ENCODE peak calls at places on chromosomes 5 and 9, in five cellular contexts. One of them, this sample, is unnamed.

GRCh38 chr5:133393776-133394476 is 218.4 kb downstream of the FSTL4 start:
- DNase-seq in HL-60: no peak
- DNase-seq in upper lobe of right lung: no peak
- DNase-seq in HFF-Myc: no peak
- DNase-seq in endodermal cell: no peak
- DNase-seq in this sample: no peak

GRCh38 chr9:136119259-136120118 is 814 bp upstream of the TMEM250 start:
- DNase-seq in HL-60: peak; percentile 56
- DNase-seq in upper lobe of right lung: no peak
- DNase-seq in HFF-Myc: no peak
- DNase-seq in endodermal cell: peak; percentile 88
- DNase-seq in this sample: no peak

GRCh38 chr9:114538241-114538640 is 33.0 kb upstream of the WHRN start:
- DNase-seq in HL-60: peak; percentile 44
- DNase-seq in upper lobe of right lung: no peak
- DNase-seq in HFF-Myc: no peak
- DNase-seq in endodermal cell: peak; percentile 86
- DNase-seq in this sample: no peak

GRCh38 chr5:136199408-136199807 is 6.4 kb upstream of the SMIM32 start:
- DNase-seq in HL-60: no peak
- DNase-seq in upper lobe of right lung: peak; percentile 27
- DNase-seq in HFF-Myc: no peak
- DNase-seq in endodermal cell: peak; percentile 59
- DNase-seq in this sample: no peak

GRCh38 chr5:110439280-110439679 is 287.2 kb downstream of the TMEM232 start:
- DNase-seq in HL-60: no peak
- DNase-seq in upper lobe of right lung: no peak
- DNase-seq in HFF-Myc: no peak
- DNase-seq in endodermal cell: no peak
- DNase-seq in this sample: no peak

GRCh38 chr5:121693864-121694263 is 157.8 kb upstream of the FTMT start:
- DNase-seq in HL-60: no peak
- DNase-seq in upper lobe of right lung: no peak
- DNase-seq in HFF-Myc: no peak
- DNase-seq in endodermal cell: peak; percentile 55
- DNase-seq in this sample: no peak

GRCh38 chr5:141875795-141876627 is 2.2 kb downstream of the PCDH1 start:
- DNase-seq in HL-60: no peak
- DNase-seq in upper lobe of right lung: peak; percentile 84
- DNase-seq in HFF-Myc: no peak
- DNase-seq in endodermal cell: peak; percentile 86
- DNase-seq in this sample: no peak

GRCh38 chr9:38141751-38142150 is 72.7 kb upstream of the SHB start:
- DNase-seq in HL-60: no peak
- DNase-seq in upper lobe of right lung: peak; percentile 6
- DNase-seq in HFF-Myc: peak; percentile 44
- DNase-seq in endodermal cell: peak; percentile 20
- DNase-seq in this sample: peak; percentile 64

GRCh38 chr5:127875235-127876021 is 172.2 kb downstream of the CCDC192 start:
- DNase-seq in HL-60: no peak
- DNase-seq in upper lobe of right lung: no peak
- DNase-seq in HFF-Myc: peak; percentile 47
- DNase-seq in endodermal cell: peak; percentile 83
- DNase-seq in this sample: no peak

GRCh38 chr9:69874301-69875060 is 53.9 kb downstream of the CFAP95 start:
- DNase-seq in HL-60: no peak
- DNase-seq in upper lobe of right lung: no peak
- DNase-seq in HFF-Myc: no peak
- DNase-seq in endodermal cell: no peak
- DNase-seq in this sample: peak; percentile 23

GRCh38 chr5:176737001-176737745 is 73.2 kb upstream of the UNC5A start:
- DNase-seq in HL-60: no peak
- DNase-seq in upper lobe of right lung: peak; percentile 26
- DNase-seq in HFF-Myc: no peak
- DNase-seq in endodermal cell: peak; percentile 48
- DNase-seq in this sample: no peak

GRCh38 chr5:89729623-89730390 is 679.7 kb downstream of the CETN3 start:
- DNase-seq in HL-60: no peak
- DNase-seq in upper lobe of right lung: no peak
- DNase-seq in HFF-Myc: no peak
- DNase-seq in endodermal cell: no peak
- DNase-seq in this sample: no peak

GRCh38 chr5:8184455-8185063 is 315.6 kb downstream of the MTRR start:
- DNase-seq in HL-60: no peak
- DNase-seq in upper lobe of right lung: peak; percentile 66
- DNase-seq in HFF-Myc: peak; percentile 11
- DNase-seq in endodermal cell: peak; percentile 93
- DNase-seq in this sample: no peak

GRCh38 chr9:108136646-108137045 is 647.1 kb upstream of the KLF4 start:
- DNase-seq in HL-60: no peak
- DNase-seq in upper lobe of right lung: no peak
- DNase-seq in HFF-Myc: no peak
- DNase-seq in endodermal cell: no peak
- DNase-seq in this sample: no peak

GRCh38 chr5:178334856-178335255 is 102.3 kb upstream of the PHYKPL start:
- DNase-seq in HL-60: no peak
- DNase-seq in upper lobe of right lung: peak; percentile 72
- DNase-seq in HFF-Myc: no peak
- DNase-seq in endodermal cell: no peak
- DNase-seq in this sample: no peak

GRCh38 chr9:129037767-129038098 is 1.3 kb downstream of the MIGA2 start:
- DNase-seq in HL-60: no peak
- DNase-seq in upper lobe of right lung: no peak
- DNase-seq in HFF-Myc: no peak
- DNase-seq in endodermal cell: no peak
- DNase-seq in this sample: no peak

GRCh38 chr9:85600675-85601263 is 141.0 kb downstream of the AGTPBP1 start:
- DNase-seq in HL-60: no peak
- DNase-seq in upper lobe of right lung: no peak
- DNase-seq in HFF-Myc: no peak
- DNase-seq in endodermal cell: peak; percentile 72
- DNase-seq in this sample: no peak

GRCh38 chr9:70479880-70480291 is 65.4 kb upstream of the KLF9 start:
- DNase-seq in HL-60: no peak
- DNase-seq in upper lobe of right lung: no peak
- DNase-seq in HFF-Myc: no peak
- DNase-seq in endodermal cell: peak; percentile 70
- DNase-seq in this sample: no peak

GRCh38 chr5:140973550-140973949 is 7.3 kb downstream of the PCDHAC2 start:
- DNase-seq in HL-60: no peak
- DNase-seq in upper lobe of right lung: no peak
- DNase-seq in HFF-Myc: no peak
- DNase-seq in endodermal cell: no peak
- DNase-seq in this sample: no peak

GRCh38 chr9:72211047-72211446 is 61.8 kb downstream of the GDA start:
- DNase-seq in HL-60: no peak
- DNase-seq in upper lobe of right lung: no peak
- DNase-seq in HFF-Myc: no peak
- DNase-seq in endodermal cell: no peak
- DNase-seq in this sample: no peak

GRCh38 chr5:91145233-91145620 is 237.9 kb downstream of the ARRDC3 start:
- DNase-seq in HL-60: no peak
- DNase-seq in upper lobe of right lung: no peak
- DNase-seq in HFF-Myc: no peak
- DNase-seq in endodermal cell: no peak
- DNase-seq in this sample: no peak

GRCh38 chr5:142143878-142144277 is 35.3 kb downstream of the NDFIP1 start:
- DNase-seq in HL-60: no peak
- DNase-seq in upper lobe of right lung: no peak
- DNase-seq in HFF-Myc: no peak
- DNase-seq in endodermal cell: no peak
- DNase-seq in this sample: no peak

GRCh38 chr9:34328500-34328982 is 527 bp downstream of the KIF24 start:
- DNase-seq in HL-60: no peak
- DNase-seq in upper lobe of right lung: no peak
- DNase-seq in HFF-Myc: no peak
- DNase-seq in endodermal cell: no peak
- DNase-seq in this sample: no peak

GRCh38 chr5:1753490-1753889 is 46.1 kb downstream of the MRPL36 start:
- DNase-seq in HL-60: no peak
- DNase-seq in upper lobe of right lung: peak; percentile 20
- DNase-seq in HFF-Myc: no peak
- DNase-seq in endodermal cell: peak; percentile 22
- DNase-seq in this sample: no peak

GRCh38 chr5:55852503-55852902 is 1.3 kb downstream of the IL31RA start:
- DNase-seq in HL-60: no peak
- DNase-seq in upper lobe of right lung: no peak
- DNase-seq in HFF-Myc: no peak
- DNase-seq in endodermal cell: no peak
- DNase-seq in this sample: no peak

GRCh38 chr9:5425006-5425628 is 12.6 kb downstream of the PLGRKT start:
- DNase-seq in HL-60: no peak
- DNase-seq in upper lobe of right lung: no peak
- DNase-seq in HFF-Myc: peak; percentile 12
- DNase-seq in endodermal cell: no peak
- DNase-seq in this sample: no peak

GRCh38 chr5:120985526-120985925 is 521.4 kb downstream of the PRR16 start:
- DNase-seq in HL-60: no peak
- DNase-seq in upper lobe of right lung: no peak
- DNase-seq in HFF-Myc: no peak
- DNase-seq in endodermal cell: no peak
- DNase-seq in this sample: no peak

GRCh38 chr5:125659316-125660071 is 763.7 kb upstream of the GRAMD2B start:
- DNase-seq in HL-60: no peak
- DNase-seq in upper lobe of right lung: no peak
- DNase-seq in HFF-Myc: no peak
- DNase-seq in endodermal cell: no peak
- DNase-seq in this sample: no peak

GRCh38 chr5:136242136-136242535 is 49.2 kb upstream of the SMIM32 start:
- DNase-seq in HL-60: no peak
- DNase-seq in upper lobe of right lung: no peak
- DNase-seq in HFF-Myc: no peak
- DNase-seq in endodermal cell: no peak
- DNase-seq in this sample: no peak

GRCh38 chr5:165423697-165424299 is 1918.4 kb downstream of the MAT2B start:
- DNase-seq in HL-60: no peak
- DNase-seq in upper lobe of right lung: no peak
- DNase-seq in HFF-Myc: no peak
- DNase-seq in endodermal cell: no peak
- DNase-seq in this sample: no peak

GRCh38 chr5:73132759-73133158 is 12.4 kb downstream of the TMEM171 start:
- DNase-seq in HL-60: no peak
- DNase-seq in upper lobe of right lung: no peak
- DNase-seq in HFF-Myc: no peak
- DNase-seq in endodermal cell: no peak
- DNase-seq in this sample: no peak

GRCh38 chr9:129467004-129467588 is 153.8 kb downstream of the C9orf50 start:
- DNase-seq in HL-60: no peak
- DNase-seq in upper lobe of right lung: no peak
- DNase-seq in HFF-Myc: no peak
- DNase-seq in endodermal cell: no peak
- DNase-seq in this sample: no peak

GRCh38 chr5:80192507-80193241 is 63.2 kb downstream of the SERINC5 start:
- DNase-seq in HL-60: no peak
- DNase-seq in upper lobe of right lung: no peak
- DNase-seq in HFF-Myc: no peak
- DNase-seq in endodermal cell: peak; percentile 56
- DNase-seq in this sample: no peak

GRCh38 chr9:81878530-81878929 is 49.7 kb upstream of the SPATA31D4 start:
- DNase-seq in HL-60: no peak
- DNase-seq in upper lobe of right lung: no peak
- DNase-seq in HFF-Myc: no peak
- DNase-seq in endodermal cell: no peak
- DNase-seq in this sample: no peak

GRCh38 chr9:124456341-124457078 is 6.3 kb downstream of the ADGRD2 start:
- DNase-seq in HL-60: no peak
- DNase-seq in upper lobe of right lung: peak; percentile 45
- DNase-seq in HFF-Myc: no peak
- DNase-seq in endodermal cell: peak; percentile 71
- DNase-seq in this sample: no peak

GRCh38 chr9:124457079-124457886 is 7.0 kb downstream of the ADGRD2 start:
- DNase-seq in HL-60: no peak
- DNase-seq in upper lobe of right lung: peak; percentile 56
- DNase-seq in HFF-Myc: no peak
- DNase-seq in endodermal cell: no peak
- DNase-seq in this sample: no peak

GRCh38 chr9:124455820-124456219 is 5.6 kb downstream of the ADGRD2 start:
- DNase-seq in HL-60: no peak
- DNase-seq in upper lobe of right lung: peak; percentile 28
- DNase-seq in HFF-Myc: no peak
- DNase-seq in endodermal cell: no peak
- DNase-seq in this sample: no peak

GRCh38 chr9:124458441-124458840 is 8.2 kb downstream of the ADGRD2 start:
- DNase-seq in HL-60: no peak
- DNase-seq in upper lobe of right lung: peak; percentile 41
- DNase-seq in HFF-Myc: no peak
- DNase-seq in endodermal cell: no peak
- DNase-seq in this sample: no peak

GRCh38 chr9:124457887-124458431 is 7.7 kb downstream of the ADGRD2 start:
- DNase-seq in HL-60: no peak
- DNase-seq in upper lobe of right lung: peak; percentile 42
- DNase-seq in HFF-Myc: no peak
- DNase-seq in endodermal cell: peak; percentile 49
- DNase-seq in this sample: no peak
- TF ChIP-seq CTCF in HL-60: no peak
- TF ChIP-seq CTCF in upper lobe of right lung: no peak
- TF ChIP-seq CTCF in HFF-Myc: no peak
- TF ChIP-seq CTCF in endodermal cell: peak; percentile 40
- TF ChIP-seq CTCF in this sample: no peak

GRCh38 chr9:116152941-116153764 is 438 bp upstream of the PAPPA start:
- DNase-seq in HL-60: no peak
- DNase-seq in upper lobe of right lung: no peak
- DNase-seq in HFF-Myc: no peak
- DNase-seq in endodermal cell: peak; percentile 74
- DNase-seq in this sample: no peak
- H3K4me3 ChIP-seq in HL-60: no peak overlapping the region
- H3K4me3 ChIP-seq in upper lobe of right lung: peak overlapping the region; percentile 40
- H3K4me3 ChIP-seq in HFF-Myc: peak overlapping the region; percentile 69
- H3K4me3 ChIP-seq in endodermal cell: peak overlapping the region; percentile 68
- H3K4me3 ChIP-seq in this sample: peak overlapping the region; percentile 48

GRCh38 chr5:59064256-59064655 is 481.4 kb downstream of the RAB3C start:
- DNase-seq in HL-60: no peak
- DNase-seq in upper lobe of right lung: no peak
- DNase-seq in HFF-Myc: no peak
- DNase-seq in endodermal cell: no peak
- DNase-seq in this sample: no peak
- TF ChIP-seq CTCF in HL-60: no peak
- TF ChIP-seq CTCF in upper lobe of right lung: no peak
- TF ChIP-seq CTCF in HFF-Myc: no peak
- TF ChIP-seq CTCF in endodermal cell: no peak
- TF ChIP-seq CTCF in this sample: no peak

GRCh38 chr5:56856779-56857178 is 41.4 kb downstream of the MAP3K1 start:
- DNase-seq in HL-60: no peak
- DNase-seq in upper lobe of right lung: no peak
- DNase-seq in HFF-Myc: no peak
- DNase-seq in endodermal cell: no peak
- DNase-seq in this sample: no peak

GRCh38 chr5:56852228-56853000 is 37.1 kb downstream of the MAP3K1 start:
- DNase-seq in HL-60: no peak
- DNase-seq in upper lobe of right lung: no peak
- DNase-seq in HFF-Myc: peak; percentile 10
- DNase-seq in endodermal cell: no peak
- DNase-seq in this sample: no peak

GRCh38 chr5:56851258-56851941 is 36.1 kb downstream of the MAP3K1 start:
- DNase-seq in HL-60: no peak
- DNase-seq in upper lobe of right lung: no peak
- DNase-seq in HFF-Myc: no peak
- DNase-seq in endodermal cell: no peak
- DNase-seq in this sample: no peak

GRCh38 chr5:56854920-56855319 is 39.6 kb downstream of the MAP3K1 start:
- DNase-seq in HL-60: no peak
- DNase-seq in upper lobe of right lung: no peak
- DNase-seq in HFF-Myc: no peak
- DNase-seq in endodermal cell: no peak
- DNase-seq in this sample: no peak

GRCh38 chr5:56853710-56854109 is 38.4 kb downstream of the MAP3K1 start:
- DNase-seq in HL-60: no peak
- DNase-seq in upper lobe of right lung: no peak
- DNase-seq in HFF-Myc: no peak
- DNase-seq in endodermal cell: no peak
- DNase-seq in this sample: no peak
- H3K4me3 ChIP-seq in HL-60: no peak overlapping the region
- H3K4me3 ChIP-seq in upper lobe of right lung: no peak overlapping the region
- H3K4me3 ChIP-seq in HFF-Myc: no peak overlapping the region
- H3K4me3 ChIP-seq in endodermal cell: no peak overlapping the region
- H3K4me3 ChIP-seq in this sample: no peak overlapping the region

This sample was measured in AG09309.